ENCODE peak calls at places on chromosomes 7 and 10, in seven cellular contexts. N is NCI-H345; T is Kasumi-1; Z is activated CD4-positive, alpha-beta memory T cell treated with anti-CD3 and anti-CD28 coated beads for 36 hours; V is GM19239; C is NCI-H774; H is tibial artery. W is an unnamed sample.

GRCh38 chr7:56105508-56105907 is 768 bp downstream of the CHCHD2 start:
- DNase-seq in V (no peak), H (no peak), Z (peak), N (no peak), C (peak), T (peak), W (no peak)

GRCh38 chr7:122067077-122067476 is 77.0 kb downstream of the AASS start:
- DNase-seq in T (no peak), N (no peak), C (no peak), Z (no peak), H (no peak), V (no peak), W (no peak)

GRCh38 chr10:36675458-36675880 is 449.9 kb upstream of the ANKRD30A start:
- DNase-seq in C (no peak), H (no peak), N (no peak), Z (no peak), T (no peak), V (no peak), W (no peak)

GRCh38 chr10:14414901-14415300 is 84.2 kb upstream of the FRMD4A start:
- DNase-seq in T (no peak), V (no peak), Z (no peak), H (no peak), N (no peak), C (no peak), W (no peak)

GRCh38 chr7:108684629-108685028 is 115.0 kb downstream of the DNAJB9 start:
- DNase-seq in N (no peak), H (no peak), C (no peak), T (no peak), Z (no peak), V (no peak), W (no peak)

GRCh38 chr7:30553141-30553540 is 41.5 kb upstream of the GARS1 start:
- DNase-seq in V (no peak), C (no peak), H (no peak), Z (no peak), N (no peak), T (no peak), W (no peak)

GRCh38 chr10:130771491-130771890 is 540.0 kb downstream of the TCERG1L start:
- DNase-seq in V (no peak), Z (no peak), N (no peak), T (no peak), H (peak), C (no peak), W (no peak)

GRCh38 chr10:14560274-14560673 is 214.4 kb downstream of the FAM107B start:
- DNase-seq in V (no peak), T (peak), N (peak), Z (peak), H (no peak), C (no peak), W (no peak)

GRCh38 chr7:86479144-86479543 is 164.6 kb upstream of the GRM3 start:
- DNase-seq in Z (no peak), T (no peak), N (no peak), C (no peak), V (no peak), H (no peak), W (peak)

GRCh38 chr7:42347616-42348015 is 110.6 kb upstream of the GLI3 start:
- DNase-seq in V (no peak), C (no peak), Z (no peak), N (no peak), T (no peak), H (no peak), W (no peak)

GRCh38 chr10:21756707-21757600 is 222.9 kb downstream of the MLLT10 start:
- DNase-seq in Z (no peak), T (no peak), N (no peak), V (no peak), H (no peak), C (no peak), W (no peak)

GRCh38 chr7:149063481-149063880 is 27.0 kb downstream of the ZNF786 start:
- DNase-seq in H (no peak), N (no peak), C (no peak), T (no peak), Z (no peak), V (no peak), W (no peak)

GRCh38 chr7:106537119-106537518 is 123.8 kb downstream of the CCDC71L start:
- DNase-seq in H (no peak), V (no peak), Z (no peak), N (no peak), C (no peak), T (no peak), W (no peak)

GRCh38 chr7:34823650-34824258 is 165.7 kb downstream of the NPSR1 start:
- DNase-seq in N (peak), C (peak), T (peak), H (no peak), Z (peak), V (peak), W (no peak)

W was measured in gastrocnemius medialis.